ENCODE peak calls at places on chromosomes 13 and 19, in nine cellular contexts. Z is AG10803; O is Kasumi-1; J is NCI-H1092; L is foreskin fibroblast; N is tibial artery; K is activated CD4-positive, alpha-beta T cell treated with anti-CD3 and anti-CD28 coated beads for 36 hours; V is activated T-helper 1 cell treated with Interleukin-2 at 50 U/mL for 16 hours; Q is WTC11. M is an unnamed sample.

GRCh38 chr19:50669319-50670101 is 20.3 kb downstream of the C19orf81 start:
- DNase-seq in Q (no peak), Z (peak; percentile 20), V (no peak), K (peak; percentile 71), N (no peak), L (peak; percentile 57), J (no peak), O (peak; percentile 4), M (peak; percentile 68)

GRCh38 chr19:33809960-33810359 is 13.3 kb downstream of the KCTD15 start:
- DNase-seq in K (no peak), Q (no peak), Z (no peak), J (no peak), N (no peak), O (no peak), V (no peak), L (peak; percentile 67), M (no peak)

GRCh38 chr19:1273263-1274041 is 1.9 kb upstream of the FAM174C start:
- DNase-seq in K (no peak), L (no peak), Z (no peak), N (no peak), J (no peak), Q (no peak), V (no peak), O (no peak), M (no peak)

GRCh38 chr13:40597735-40598365 is 68.6 kb downstream of the FOXO1 start:
- DNase-seq in J (no peak), V (no peak), Z (no peak), K (no peak), L (no peak), N (no peak), O (no peak), Q (peak; percentile 29), M (no peak)

GRCh38 chr19:55251296-55252081 is 7.3 kb downstream of the PPP6R1 start:
- DNase-seq in Z (no peak), N (no peak), V (no peak), O (peak; percentile 71), Q (no peak), K (peak; percentile 70), L (no peak), J (no peak), M (no peak)

GRCh38 chr13:74131206-74131605 is 3.0 kb downstream of the KLF12 start:
- DNase-seq in V (no peak), K (no peak), L (peak; percentile 21), J (no peak), Z (no peak), O (no peak), N (no peak), Q (no peak), M (no peak)

GRCh38 chr19:19425170-19425875 is 19.8 kb downstream of the GATAD2A start:
- DNase-seq in O (no peak), Q (no peak), N (no peak), J (no peak), K (no peak), V (no peak), L (no peak), Z (no peak), M (no peak)

GRCh38 chr13:46961719-46962118 is 64.9 kb upstream of the HTR2A start:
- DNase-seq in J (no peak), V (no peak), N (peak; percentile 23), Z (peak; percentile 83), L (peak; percentile 84), Q (no peak), O (peak; percentile 83), K (peak; percentile 18), M (no peak)

GRCh38 chr19:45340232-45340898 is at the start of gene KLC3:
- DNase-seq in K (peak; percentile 65), O (no peak), V (peak; percentile 7), N (no peak), L (no peak), Z (no peak), J (no peak), Q (peak; percentile 66), M (no peak)

GRCh38 chr13:39516140-39516539 is 86.9 kb downstream of the LHFPL6 start:
- DNase-seq in N (no peak), L (peak; percentile 47), O (no peak), V (no peak), Z (peak; percentile 69), K (no peak), Q (no peak), J (no peak), M (no peak)

GRCh38 chr19:38730470-38730730 is 13.9 kb downstream of the CAPN12 start:
- DNase-seq in O (no peak), Q (no peak), Z (no peak), N (no peak), K (no peak), L (no peak), J (no peak), V (no peak), M (no peak)

GRCh38 chr13:57437587-57437986 is 194.0 kb upstream of the PCDH17 start:
- DNase-seq in J (no peak), K (no peak), Q (no peak), N (no peak), Z (no peak), O (no peak), L (no peak), V (no peak), M (no peak)